ENCODE peak calls at places on chromosome 22, in seven cellular contexts. V is prostate gland, X is GM20000, Y is esophagus muscularis mucosa, O is suprapubic skin, U is A549, B is lower leg skin. J is an unnamed sample.
A peak's percentile ranks its signal among the peaks of the same experiment; 100 is the strongest.

GRCh38 chr22:46596032-46596441 is 24.1 kb upstream of the GRAMD4 start:
- DNase-seq in V (no peak), X (no peak), Y (no peak), O (no peak), U (no peak), B (no peak), J (no peak)

GRCh38 chr22:44595841-44596341 is 97.9 kb upstream of the RTL6 start:
- DNase-seq in V (no peak), X (no peak), Y (no peak), O (no peak), U (no peak), B (no peak), J (no peak)

GRCh38 chr22:39514373-39514973 is 5.9 kb upstream of the ATF4 start:
- DNase-seq in V (no peak), X (no peak), Y (no peak), O (peak; percentile 86), U (peak; percentile 31), B (no peak), J (peak; percentile 91)

GRCh38 chr22:20015971-20016733 is 471 bp downstream of the ARVCF start:
- DNase-seq in V (no peak), X (peak; percentile 56), Y (no peak), O (no peak), U (no peak), B (no peak), J (no peak)

GRCh38 chr22:37051629-37052385 is at the start of gene KCTD17:
- DNase-seq in V (peak; percentile 32), X (peak; percentile 99), Y (no peak), O (no peak), U (peak; percentile 77), B (peak; percentile 92), J (no peak)

GRCh38 chr22:29342577-29343312 is 27.2 kb upstream of the RASL10A start:
- DNase-seq in V (peak; percentile 46), X (no peak), Y (no peak), O (peak; percentile 75), U (no peak), B (no peak), J (no peak)

GRCh38 chr22:17905445-17905844 is 118.9 kb downstream of the MICAL3 start:
- DNase-seq in V (no peak), X (no peak), Y (no peak), O (no peak), U (no peak), B (no peak), J (no peak)

GRCh38 chr22:21745948-21746347 is 10.4 kb upstream of the YPEL1 start:
- DNase-seq in V (no peak), X (no peak), Y (no peak), O (no peak), U (no peak), B (no peak), J (no peak)

GRCh38 chr22:45262931-45263789 is 21.6 kb upstream of the UPK3A start:
- DNase-seq in V (no peak), X (peak; percentile 78), Y (no peak), O (no peak), U (no peak), B (no peak), J (no peak)

GRCh38 chr22:49825436-49825835 is 2.2 kb downstream of the BRD1 start:
- DNase-seq in V (no peak), X (no peak), Y (no peak), O (no peak), U (no peak), B (no peak), J (no peak)

GRCh38 chr22:29060251-29060650 is 1.4 kb downstream of the C22orf31 start:
- DNase-seq in V (no peak), X (no peak), Y (no peak), O (no peak), U (no peak), B (peak; percentile 69), J (no peak)

GRCh38 chr22:39349967-39350802 is at the start of gene SYNGR1:
- DNase-seq in V (no peak), X (no peak), Y (no peak), O (no peak), U (no peak), B (no peak), J (no peak)

GRCh38 chr22:45131749-45132148 is 32.0 kb upstream of the NUP50 start:
- DNase-seq in V (no peak), X (no peak), Y (no peak), O (no peak), U (no peak), B (no peak), J (no peak)

GRCh38 chr22:25013634-25014033 is 61.1 kb downstream of the KIAA1671 start:
- DNase-seq in V (no peak), X (no peak), Y (no peak), O (no peak), U (no peak), B (no peak), J (no peak)

GRCh38 chr22:48665286-48666010 is 1162.2 kb downstream of the BRD1 start:
- DNase-seq in V (no peak), X (no peak), Y (no peak), O (no peak), U (no peak), B (no peak), J (no peak)

GRCh38 chr22:48662476-48663150 is 1165.1 kb downstream of the BRD1 start:
- DNase-seq in V (no peak), X (no peak), Y (no peak), O (no peak), U (no peak), B (no peak), J (no peak)

GRCh38 chr22:48664586-48664985 is 1163.1 kb downstream of the BRD1 start:
- DNase-seq in V (no peak), X (no peak), Y (no peak), O (no peak), U (no peak), B (no peak), J (no peak)

GRCh38 chr22:48661984-48662383 is 1165.7 kb downstream of the BRD1 start:
- DNase-seq in V (no peak), X (no peak), Y (no peak), O (no peak), U (no peak), B (no peak), J (no peak)

DNA sequence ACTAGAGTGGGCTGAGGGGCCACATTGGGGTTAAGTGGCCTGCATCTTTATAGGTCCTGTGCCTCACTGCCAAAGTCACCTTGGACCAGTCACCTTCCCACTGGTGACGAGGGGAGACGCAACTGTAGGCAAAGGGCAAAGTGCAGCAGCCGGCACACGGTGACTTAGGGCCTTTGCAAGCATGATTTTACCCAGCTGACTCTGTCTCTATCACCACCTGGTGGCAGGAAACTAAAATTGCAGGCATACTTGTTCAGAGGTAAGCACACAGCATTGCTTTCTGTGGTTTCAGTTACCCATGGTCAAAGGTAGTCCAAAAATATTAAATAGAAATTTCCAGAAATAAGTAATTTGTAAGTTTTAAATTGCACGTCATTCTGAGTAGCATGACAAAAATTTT is 1164.4 kb downstream of the BRD1 start:
- DNase-seq in V (no peak), X (no peak), Y (no peak), O (no peak), U (no peak), B (no peak), J (no peak)
- TF ChIP-seq CTCF in V (no peak), X (peak; percentile 13), Y (no peak), O (no peak), U (no peak), B (no peak), J (no peak)

GRCh38 chr22:31846161-31847115 is 92.6 kb downstream of the DEPDC5 start:
- DNase-seq in V (no peak), X (peak; percentile 34), Y (no peak), O (no peak), U (peak; percentile 8), B (no peak), J (no peak)
- TF ChIP-seq CTCF in V (no peak), X (no peak), Y (no peak), O (no peak), U (no peak), B (no peak), J (no peak)

GRCh38 chr22:41746563-41747400 is 47.5 kb downstream of the MEI1 start:
- DNase-seq in V (peak; percentile 61), X (peak; percentile 60), Y (no peak), O (peak; percentile 82), U (peak; percentile 61), B (peak; percentile 91), J (peak; percentile 39)

GRCh38 chr22:41739576-41739975 is 40.3 kb downstream of the MEI1 start:
- DNase-seq in V (no peak), X (peak; percentile 38), Y (no peak), O (no peak), U (no peak), B (no peak), J (no peak)

GRCh38 chr22:41745968-41746367 is 46.7 kb downstream of the MEI1 start:
- DNase-seq in V (no peak), X (no peak), Y (no peak), O (no peak), U (no peak), B (no peak), J (no peak)

DNA sequence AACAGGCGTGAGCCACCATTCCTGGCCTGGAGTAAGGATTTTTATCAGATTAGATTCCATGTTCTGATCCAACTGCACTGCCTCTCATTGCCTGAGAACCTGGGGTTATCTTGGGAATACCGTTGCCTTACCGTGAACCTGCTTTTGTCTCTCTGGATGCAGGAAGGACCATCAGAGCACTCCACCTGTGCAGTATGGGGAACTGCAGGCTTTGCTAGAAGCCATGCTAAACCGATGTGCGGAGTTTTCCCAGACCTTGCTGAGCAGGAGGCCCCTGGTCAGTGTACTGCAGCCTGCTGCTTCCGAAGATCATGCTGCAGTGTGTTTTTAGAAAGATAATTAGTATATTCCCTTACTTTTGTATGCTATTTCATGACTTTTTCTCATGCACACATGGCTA is 43.6 kb downstream of the MEI1 start:
- DNase-seq in V (no peak), X (no peak), Y (no peak), O (no peak), U (no peak), B (no peak), J (no peak)
- TF ChIP-seq CTCF in V (no peak), X (no peak), Y (no peak), O (no peak), U (no peak), B (no peak), J (no peak)

GRCh38 chr22:43514476-43515157 is 102.8 kb downstream of the MPPED1 start:
- DNase-seq in V (no peak), X (no peak), Y (no peak), O (no peak), U (no peak), B (no peak), J (no peak)

GRCh38 chr22:43516996-43517635 is 105.3 kb downstream of the MPPED1 start:
- DNase-seq in V (no peak), X (no peak), Y (no peak), O (no peak), U (no peak), B (no peak), J (no peak)

GRCh38 chr22:43515411-43515810 is 103.6 kb downstream of the MPPED1 start:
- DNase-seq in V (no peak), X (no peak), Y (no peak), O (no peak), U (no peak), B (no peak), J (no peak)

GRCh38 chr22:43516386-43516785 is 104.6 kb downstream of the MPPED1 start:
- DNase-seq in V (no peak), X (no peak), Y (no peak), O (no peak), U (no peak), B (no peak), J (no peak)

DNA sequence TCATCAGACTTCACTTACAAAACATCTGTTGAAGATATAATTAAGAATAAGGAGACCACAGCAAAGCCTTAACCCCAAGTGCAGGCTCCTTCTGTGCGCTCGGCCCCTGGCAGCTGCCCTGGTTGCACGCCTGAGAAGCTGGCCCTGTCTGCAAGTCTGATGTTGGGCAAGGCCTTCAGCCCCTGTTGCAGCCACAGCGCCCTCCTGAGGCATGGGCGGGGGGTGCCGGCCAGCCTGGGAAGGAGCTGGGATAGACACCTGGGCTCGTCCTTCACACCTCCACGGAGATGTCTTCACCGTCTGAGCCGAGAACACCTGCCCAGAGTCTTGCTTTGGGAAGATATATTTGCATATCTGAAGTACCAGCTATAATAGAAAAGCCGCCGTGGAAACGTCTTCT is 104.1 kb downstream of the MPPED1 start:
- DNase-seq in V (no peak), X (no peak), Y (no peak), O (no peak), U (no peak), B (no peak), J (no peak)
- TF ChIP-seq CTCF in V (no peak), X (no peak), Y (no peak), O (no peak), U (no peak), B (no peak), J (no peak)

J was measured in omental fat pad.